ENCODE peak calls at places on chromosomes 6 and 20, in six cellular contexts. A is T-helper 1 cell; F is stimulated activated CD4-positive, alpha-beta T cell treated with anti-CD3 and anti-CD28 coated beads, Interleukin-1b, Interleukin-23, amount 100 ng/mL, for 1 hour; O is body of pancreas; K is T-helper 9 cell; X is dermis microvascular lymphatic vessel endothelial cell. P is an unnamed sample.

GRCh38 chr6:137412562-137412961 is 81.6 kb downstream of the OLIG3 start:
- DNase-seq in X (no peak), O (no peak), F (no peak), K (no peak), A (no peak), P (no peak)

GRCh38 chr6:74170118-74170517 is 474.1 kb downstream of the CD109 start:
- DNase-seq in A (no peak), X (no peak), F (no peak), K (no peak), O (no peak), P (no peak)

GRCh38 chr20:17822039-17822438 is 122.3 kb downstream of the BANF2 start:
- DNase-seq in A (no peak), X (no peak), O (peak), K (no peak), F (no peak), P (no peak)

GRCh38 chr6:170211404-170212025 is 79.4 kb downstream of the DLL1 start:
- DNase-seq in O (no peak), K (no peak), F (no peak), X (no peak), A (no peak), P (peak)

GRCh38 chr6:104682722-104683643 is 176.7 kb downstream of the HACE1 start:
- DNase-seq in O (peak), F (peak), K (peak), A (peak), X (no peak), P (peak)

GRCh38 chr6:135291288-135292116 is 110.4 kb downstream of the MYB start:
- DNase-seq in A (no peak), F (no peak), K (no peak), O (no peak), X (no peak), P (no peak)

GRCh38 chr20:8385247-8385646 is 253.2 kb downstream of the PLCB1 start:
- DNase-seq in X (no peak), A (no peak), F (no peak), K (no peak), O (peak), P (no peak)

GRCh38 chr20:63846128-63846771 is 15.0 kb upstream of the ABHD16B start:
- DNase-seq in X (no peak), F (no peak), A (no peak), K (no peak), O (no peak), P (no peak)

GRCh38 chr20:4108495-4109306 is 93.3 kb upstream of the RNF24 start:
- DNase-seq in F (peak), K (peak), X (peak), O (peak), A (peak), P (peak)

GRCh38 chr6:53818845-53819609 is 24.2 kb downstream of the LRRC1 start:
- DNase-seq in O (no peak), K (no peak), F (no peak), X (no peak), A (no peak), P (no peak)

GRCh38 chr6:28496099-28496779 is 19.4 kb downstream of the GPX6 start:
- DNase-seq in A (no peak), O (no peak), K (no peak), F (no peak), X (no peak), P (no peak)

GRCh38 chr6:149076355-149076734 is 241.2 kb upstream of the TAB2 start:
- DNase-seq in X (no peak), F (no peak), A (no peak), O (no peak), K (no peak), P (no peak)

GRCh38 chr20:57203986-57204385 is 62.5 kb downstream of the BMP7 start:
- DNase-seq in K (no peak), A (no peak), F (no peak), X (no peak), O (no peak), P (no peak)

GRCh38 chr20:25036331-25036936 is 21.5 kb downstream of the ACSS1 start:
- DNase-seq in O (peak), X (no peak), A (no peak), K (no peak), F (no peak), P (no peak)

GRCh38 chr6:14658909-14659561 is 541.5 kb downstream of the CD83 start:
- DNase-seq in A (no peak), K (no peak), F (no peak), O (no peak), X (no peak), P (no peak)

GRCh38 chr6:127343753-127344659 is 597 bp upstream of the ECHDC1 start:
- DNase-seq in K (no peak), A (no peak), O (no peak), F (no peak), X (peak), P (no peak)

GRCh38 chr20:38298768-38299288 is 5.1 kb upstream of the BPI start:
- DNase-seq in F (no peak), X (peak), A (no peak), K (no peak), O (peak), P (no peak)

GRCh38 chr20:47957135-47957534 is 171.9 kb upstream of the SULF2 start:
- DNase-seq in O (no peak), K (no peak), F (no peak), X (no peak), A (no peak), P (no peak)

GRCh38 chr20:57024849-57025248 is 241.6 kb downstream of the BMP7 start:
- DNase-seq in K (no peak), X (no peak), O (no peak), F (no peak), A (no peak), P (no peak)

GRCh38 chr6:4983322-4983721 is 20.5 kb downstream of the RPP40 start:
- DNase-seq in K (no peak), X (no peak), O (no peak), A (no peak), F (no peak), P (no peak)

GRCh38 chr6:33118525-33119123 is 42.8 kb downstream of the HLA-DPB1 start:
- DNase-seq in A (no peak), F (no peak), X (peak), O (no peak), K (no peak), P (no peak)

GRCh38 chr6:39829331-39829730 is 37.2 kb downstream of the DAAM2 start:
- DNase-seq in X (no peak), F (no peak), K (no peak), O (no peak), A (no peak), P (no peak)

P was measured in activated T-helper 2 cell treated with anti-CD3 and anti-CD28 coated beads, Interferon-gamma antibody, Interleukin-2, Interleukin-4, amounts not matched to agents 10 μg/mL and 5 μg/mL and 100 μg/mL, durations not matched to agents 14 hours and 24 hours and 36 hours.